ENCODE peak calls at places on chromosomes 13 and 19, in five cellular contexts. One of them, this sample, is unnamed. For H3K4me1, the result is how much of the 10 kb centered on the place peaks cover.

GRCh38 chr13:77492982-77493381 is 42.5 kb upstream of the SCEL start:
- DNase-seq in upper lobe of left lung: no peak
- DNase-seq in CD4-positive, CD25-positive, alpha-beta regulatory T cell: no peak
- DNase-seq in aorta: no peak
- DNase-seq in cardiac muscle cell: peak
- DNase-seq in this sample: no peak

GRCh38 chr13:39929583-39929982 is 274.1 kb downstream of the COG6 start:
- DNase-seq in upper lobe of left lung: no peak
- DNase-seq in aorta: no peak
- DNase-seq in cardiac muscle cell: no peak
- DNase-seq in CD4-positive, CD25-positive, alpha-beta regulatory T cell: no peak
- DNase-seq in this sample: no peak

GRCh38 chr13:40986328-40986856 is 32.7 kb downstream of the ELF1 start:
- DNase-seq in aorta: no peak
- DNase-seq in upper lobe of left lung: no peak
- DNase-seq in cardiac muscle cell: no peak
- DNase-seq in CD4-positive, CD25-positive, alpha-beta regulatory T cell: no peak
- DNase-seq in this sample: no peak

GRCh38 chr13:112532837-112533745 is 54.9 kb downstream of the TUBGCP3 start:
- DNase-seq in cardiac muscle cell: no peak
- DNase-seq in aorta: no peak
- DNase-seq in CD4-positive, CD25-positive, alpha-beta regulatory T cell: peak
- DNase-seq in upper lobe of left lung: no peak
- DNase-seq in this sample: peak

GRCh38 chr13:67133476-67133875 is 96.7 kb downstream of the PCDH9 start:
- DNase-seq in CD4-positive, CD25-positive, alpha-beta regulatory T cell: no peak
- DNase-seq in upper lobe of left lung: no peak
- DNase-seq in cardiac muscle cell: no peak
- DNase-seq in aorta: no peak
- DNase-seq in this sample: no peak

GRCh38 chr19:38386300-38386967 is 1.4 kb downstream of the GGN start:
- DNase-seq in CD4-positive, CD25-positive, alpha-beta regulatory T cell: no peak
- DNase-seq in cardiac muscle cell: no peak
- DNase-seq in aorta: no peak
- DNase-seq in upper lobe of left lung: no peak
- DNase-seq in this sample: no peak

GRCh38 chr13:29573190-29573589 is 22.3 kb downstream of the SLC7A1 start:
- DNase-seq in cardiac muscle cell: no peak
- DNase-seq in CD4-positive, CD25-positive, alpha-beta regulatory T cell: no peak
- DNase-seq in aorta: peak
- DNase-seq in upper lobe of left lung: peak
- DNase-seq in this sample: no peak

GRCh38 chr13:72853000-72853399 is 71.1 kb downstream of the PIBF1 start:
- DNase-seq in cardiac muscle cell: no peak
- DNase-seq in upper lobe of left lung: no peak
- DNase-seq in aorta: no peak
- DNase-seq in CD4-positive, CD25-positive, alpha-beta regulatory T cell: no peak
- DNase-seq in this sample: no peak

DNA sequence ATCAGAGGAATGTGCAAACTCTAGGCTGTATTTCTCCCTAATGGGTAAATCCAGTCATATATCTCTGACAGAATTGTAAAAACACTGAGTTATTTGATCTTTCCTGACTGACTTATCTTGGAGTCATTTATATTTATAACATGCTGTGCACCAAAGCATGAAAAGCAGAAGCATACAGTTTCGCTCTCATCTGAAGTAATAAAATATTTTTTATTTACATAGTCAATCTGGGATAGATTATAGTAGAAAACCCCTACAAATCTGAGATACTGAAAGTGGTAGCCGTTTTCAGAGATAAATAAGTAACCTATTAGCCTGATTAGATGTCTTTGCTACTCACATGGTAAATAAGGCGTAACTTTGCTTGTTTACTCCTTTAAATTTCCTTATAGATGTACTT is 35.0 kb downstream of the LRCH1 start:
- DNase-seq in CD4-positive, CD25-positive, alpha-beta regulatory T cell: no peak
- DNase-seq in cardiac muscle cell: no peak
- DNase-seq in upper lobe of left lung: no peak
- DNase-seq in aorta: no peak
- DNase-seq in this sample: no peak
- H3K4me1 ChIP-seq in CD4-positive, CD25-positive, alpha-beta regulatory T cell: under half
- H3K4me1 ChIP-seq in cardiac muscle cell: under half
- H3K4me1 ChIP-seq in upper lobe of left lung: under half
- H3K4me1 ChIP-seq in aorta: under half
- H3K4me1 ChIP-seq in this sample: under half

GRCh38 chr13:44140146-44140545 is 233.5 kb upstream of the SERP2 start:
- DNase-seq in cardiac muscle cell: no peak
- DNase-seq in CD4-positive, CD25-positive, alpha-beta regulatory T cell: no peak
- DNase-seq in aorta: no peak
- DNase-seq in upper lobe of left lung: no peak
- DNase-seq in this sample: no peak

GRCh38 chr13:44141725-44142539 is 231.7 kb upstream of the SERP2 start:
- DNase-seq in upper lobe of left lung: peak
- DNase-seq in cardiac muscle cell: peak
- DNase-seq in aorta: peak
- DNase-seq in CD4-positive, CD25-positive, alpha-beta regulatory T cell: peak
- DNase-seq in this sample: peak

GRCh38 chr13:44141213-44141724 is 232.4 kb upstream of the SERP2 start:
- DNase-seq in aorta: no peak
- DNase-seq in upper lobe of left lung: peak
- DNase-seq in CD4-positive, CD25-positive, alpha-beta regulatory T cell: no peak
- DNase-seq in cardiac muscle cell: peak
- DNase-seq in this sample: peak

GRCh38 chr13:44142911-44143665 is 230.5 kb upstream of the SERP2 start:
- DNase-seq in cardiac muscle cell: no peak
- DNase-seq in upper lobe of left lung: no peak
- DNase-seq in aorta: no peak
- DNase-seq in CD4-positive, CD25-positive, alpha-beta regulatory T cell: no peak
- DNase-seq in this sample: no peak

DNA sequence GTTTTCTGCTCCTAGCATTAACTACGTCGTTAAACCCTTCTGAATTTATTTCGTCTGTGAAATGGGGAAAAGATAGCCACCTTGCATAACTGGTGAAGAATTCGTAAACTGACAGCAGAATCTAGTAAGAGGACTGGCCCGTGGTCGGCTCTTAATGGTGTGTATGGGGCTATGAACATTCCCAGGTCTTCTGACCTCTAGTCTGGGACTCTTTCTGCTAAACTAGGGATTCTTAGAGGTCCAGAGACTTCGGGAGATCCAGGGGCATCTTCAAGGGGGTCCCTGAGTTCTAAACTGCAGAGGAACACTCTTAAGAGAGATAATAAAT is 231.1 kb upstream of the SERP2 start:
- DNase-seq in upper lobe of left lung: no peak
- DNase-seq in cardiac muscle cell: no peak
- DNase-seq in CD4-positive, CD25-positive, alpha-beta regulatory T cell: no peak
- DNase-seq in aorta: no peak
- DNase-seq in this sample: no peak
- H3K4me3 ChIP-seq in upper lobe of left lung: peak
- H3K4me3 ChIP-seq in cardiac muscle cell: peak
- H3K4me3 ChIP-seq in CD4-positive, CD25-positive, alpha-beta regulatory T cell: peak
- H3K4me3 ChIP-seq in aorta: peak
- H3K4me3 ChIP-seq in this sample: peak

DNA sequence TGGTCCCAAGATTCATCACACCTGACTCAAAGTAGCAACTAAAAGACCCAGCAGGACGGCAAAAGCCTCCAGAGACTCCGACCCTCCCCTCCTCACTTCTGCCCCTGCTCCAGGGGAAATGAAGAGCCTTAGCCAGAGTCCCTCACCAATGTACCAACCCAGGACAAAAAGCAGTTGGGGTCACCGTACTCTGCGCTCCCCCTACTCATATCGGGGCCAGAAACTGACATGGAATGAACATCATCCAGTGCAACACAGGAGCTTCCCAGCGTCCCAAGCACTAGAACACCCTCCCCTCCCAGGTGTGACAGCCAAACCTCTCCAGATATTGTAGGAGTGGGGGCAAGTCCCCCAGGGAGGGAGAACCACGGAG is 1.7 kb downstream of the EEF2 start:
- DNase-seq in aorta: peak
- DNase-seq in upper lobe of left lung: no peak
- DNase-seq in CD4-positive, CD25-positive, alpha-beta regulatory T cell: no peak
- DNase-seq in cardiac muscle cell: no peak
- DNase-seq in this sample: no peak
- H3K27ac ChIP-seq in aorta: no peak
- H3K27ac ChIP-seq in upper lobe of left lung: peak
- H3K27ac ChIP-seq in CD4-positive, CD25-positive, alpha-beta regulatory T cell: peak
- H3K27ac ChIP-seq in cardiac muscle cell: peak
- H3K27ac ChIP-seq in this sample: peak

DNA sequence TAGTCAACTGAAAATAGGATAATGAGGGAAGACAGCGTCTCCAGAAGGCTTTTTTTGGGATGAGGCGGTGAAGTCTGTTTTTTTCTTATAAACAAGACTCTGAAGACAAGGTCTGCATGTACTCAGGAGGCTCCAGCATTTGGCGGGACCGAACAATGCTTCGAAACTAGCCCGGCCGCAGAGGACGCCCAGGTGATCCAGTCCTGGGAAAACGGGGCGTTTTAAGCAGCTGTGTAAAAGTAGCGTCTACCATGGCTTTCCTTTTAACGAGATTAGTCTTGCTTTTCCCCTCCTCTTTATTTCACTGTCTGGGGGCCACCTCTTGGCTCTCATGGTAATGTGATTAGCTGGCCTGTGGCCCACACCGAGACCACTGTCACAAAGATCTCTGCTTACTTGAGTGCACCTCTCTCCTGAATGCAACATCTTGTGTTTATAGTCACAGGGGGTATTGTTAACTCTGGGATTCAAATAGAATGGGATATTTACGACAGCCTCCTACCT is 29.4 kb upstream of the GTF3A start:
- DNase-seq in cardiac muscle cell: no peak
- DNase-seq in upper lobe of left lung: no peak
- DNase-seq in aorta: no peak
- DNase-seq in CD4-positive, CD25-positive, alpha-beta regulatory T cell: no peak
- DNase-seq in this sample: no peak
- H3K4me1 ChIP-seq in cardiac muscle cell: under half
- H3K4me1 ChIP-seq in upper lobe of left lung: under half
- H3K4me1 ChIP-seq in aorta: under half
- H3K4me1 ChIP-seq in CD4-positive, CD25-positive, alpha-beta regulatory T cell: under half
- H3K4me1 ChIP-seq in this sample: under half

GRCh38 chr19:55254625-55254977 is 4.2 kb downstream of the PPP6R1 start:
- DNase-seq in upper lobe of left lung: no peak
- DNase-seq in CD4-positive, CD25-positive, alpha-beta regulatory T cell: no peak
- DNase-seq in cardiac muscle cell: no peak
- DNase-seq in aorta: no peak
- DNase-seq in this sample: no peak
- H3K4me3 ChIP-seq in upper lobe of left lung: no peak
- H3K4me3 ChIP-seq in CD4-positive, CD25-positive, alpha-beta regulatory T cell: peak
- H3K4me3 ChIP-seq in cardiac muscle cell: no peak
- H3K4me3 ChIP-seq in aorta: no peak
- H3K4me3 ChIP-seq in this sample: peak

DNA sequence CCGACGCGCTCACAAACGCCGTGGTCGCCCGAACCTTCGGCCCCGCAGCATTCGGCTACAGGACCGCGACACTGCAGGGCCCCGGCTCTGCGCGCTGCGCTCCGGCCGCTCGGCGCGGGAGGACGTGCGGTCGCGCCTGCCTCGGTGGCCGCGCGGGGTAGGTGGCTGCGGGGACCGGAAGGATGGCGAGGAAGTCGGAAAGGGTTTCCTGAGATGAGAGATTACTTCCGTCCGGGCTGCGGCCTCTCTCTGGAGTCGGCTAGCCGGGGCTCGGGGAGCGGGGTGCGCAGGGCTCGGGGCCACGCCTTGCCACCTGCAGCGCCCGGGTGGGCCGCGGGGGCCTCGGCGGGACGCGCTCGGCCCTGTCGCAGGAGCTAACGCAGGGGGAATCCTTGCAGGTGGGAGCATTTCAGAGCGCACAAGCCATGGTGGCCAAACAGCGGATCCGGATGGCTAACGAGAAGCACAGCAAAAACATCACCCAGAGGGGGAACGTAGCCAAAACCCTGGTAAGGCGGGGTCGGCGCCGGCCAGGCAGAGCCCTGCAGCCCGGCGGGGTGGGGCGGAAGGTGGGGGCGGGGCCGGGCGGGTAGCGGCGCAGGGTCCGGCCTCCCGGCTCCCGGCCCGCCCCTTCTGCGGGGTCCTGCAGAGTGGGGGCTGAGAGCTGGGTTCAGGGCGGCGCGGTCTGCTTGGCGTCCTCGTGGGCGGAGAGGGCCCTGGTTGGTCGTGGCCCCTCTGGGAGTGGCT is at the start of gene SERP2:
- DNase-seq in CD4-positive, CD25-positive, alpha-beta regulatory T cell: no peak
- DNase-seq in aorta: peak
- DNase-seq in upper lobe of left lung: no peak
- DNase-seq in cardiac muscle cell: peak
- DNase-seq in this sample: no peak
- H3K27ac ChIP-seq in CD4-positive, CD25-positive, alpha-beta regulatory T cell: no peak
- H3K27ac ChIP-seq in aorta: no peak
- H3K27ac ChIP-seq in upper lobe of left lung: peak
- H3K27ac ChIP-seq in cardiac muscle cell: no peak
- H3K27ac ChIP-seq in this sample: no peak

GRCh38 chr13:51803422-51804294 is at the start of gene DHRS12:
- DNase-seq in aorta: peak
- DNase-seq in upper lobe of left lung: peak
- DNase-seq in cardiac muscle cell: peak
- DNase-seq in CD4-positive, CD25-positive, alpha-beta regulatory T cell: peak
- DNase-seq in this sample: peak

GRCh38 chr13:51804295-51805172 is 571 bp upstream of the DHRS12 start:
- DNase-seq in CD4-positive, CD25-positive, alpha-beta regulatory T cell: no peak
- DNase-seq in cardiac muscle cell: no peak
- DNase-seq in upper lobe of left lung: no peak
- DNase-seq in aorta: no peak
- DNase-seq in this sample: no peak

GRCh38 chr13:51802601-51803000 is 1.4 kb downstream of the DHRS12 start:
- DNase-seq in cardiac muscle cell: no peak
- DNase-seq in CD4-positive, CD25-positive, alpha-beta regulatory T cell: no peak
- DNase-seq in aorta: no peak
- DNase-seq in upper lobe of left lung: no peak
- DNase-seq in this sample: no peak

GRCh38 chr13:51801631-51802099 is 2.3 kb downstream of the DHRS12 start:
- DNase-seq in CD4-positive, CD25-positive, alpha-beta regulatory T cell: no peak
- DNase-seq in aorta: peak
- DNase-seq in cardiac muscle cell: no peak
- DNase-seq in upper lobe of left lung: peak
- DNase-seq in this sample: no peak

GRCh38 chr13:51803018-51803417 is 945 bp downstream of the DHRS12 start:
- DNase-seq in cardiac muscle cell: no peak
- DNase-seq in CD4-positive, CD25-positive, alpha-beta regulatory T cell: no peak
- DNase-seq in upper lobe of left lung: no peak
- DNase-seq in aorta: no peak
- DNase-seq in this sample: no peak
- H3K4me1 ChIP-seq in cardiac muscle cell: under half
- H3K4me1 ChIP-seq in CD4-positive, CD25-positive, alpha-beta regulatory T cell: under half
- H3K4me1 ChIP-seq in upper lobe of left lung: under half
- H3K4me1 ChIP-seq in aorta: under half
- H3K4me1 ChIP-seq in this sample: under half